ENCODE peak calls at places on chromosomes 2 and 18, in seven cellular contexts. One of them, this sample, is unnamed.

GRCh38 chr2:75076088-75076487 is 117.6 kb downstream of the POLE4 start:
- DNase-seq in pons: peak
- DNase-seq in CD8-positive, alpha-beta memory T cell: no peak
- DNase-seq in OCI-LY7: no peak
- DNase-seq in omental fat pad: no peak
- DNase-seq in mesendoderm: no peak
- DNase-seq in iris pigment epithelial cell: no peak
- DNase-seq in this sample: no peak

GRCh38 chr2:241296767-241297166 is 18.7 kb downstream of the HDLBP start:
- DNase-seq in pons: no peak
- DNase-seq in CD8-positive, alpha-beta memory T cell: no peak
- DNase-seq in OCI-LY7: no peak
- DNase-seq in omental fat pad: no peak
- DNase-seq in mesendoderm: no peak
- DNase-seq in iris pigment epithelial cell: no peak
- DNase-seq in this sample: no peak

GRCh38 chr2:150644298-150645067 is 157.0 kb upstream of the RND3 start:
- DNase-seq in pons: no peak
- DNase-seq in CD8-positive, alpha-beta memory T cell: no peak
- DNase-seq in OCI-LY7: no peak
- DNase-seq in omental fat pad: no peak
- DNase-seq in mesendoderm: no peak
- DNase-seq in iris pigment epithelial cell: peak
- DNase-seq in this sample: no peak

GRCh38 chr2:113370478-113371091 is 66.9 kb upstream of the ZNG1B start:
- DNase-seq in pons: peak
- DNase-seq in CD8-positive, alpha-beta memory T cell: peak
- DNase-seq in OCI-LY7: peak
- DNase-seq in omental fat pad: no peak
- DNase-seq in mesendoderm: peak
- DNase-seq in iris pigment epithelial cell: peak
- DNase-seq in this sample: peak

GRCh38 chr2:237353207-237353606 is 60.8 kb downstream of the COL6A3 start:
- DNase-seq in pons: no peak
- DNase-seq in CD8-positive, alpha-beta memory T cell: no peak
- DNase-seq in OCI-LY7: no peak
- DNase-seq in omental fat pad: no peak
- DNase-seq in mesendoderm: no peak
- DNase-seq in iris pigment epithelial cell: no peak
- DNase-seq in this sample: no peak

GRCh38 chr2:182372661-182373060 is 54.2 kb downstream of the PDE1A start:
- DNase-seq in pons: no peak
- DNase-seq in CD8-positive, alpha-beta memory T cell: no peak
- DNase-seq in OCI-LY7: no peak
- DNase-seq in omental fat pad: no peak
- DNase-seq in mesendoderm: peak
- DNase-seq in iris pigment epithelial cell: peak
- DNase-seq in this sample: no peak

GRCh38 chr2:8193686-8194615 is 487.9 kb upstream of the ID2 start:
- DNase-seq in pons: peak
- DNase-seq in CD8-positive, alpha-beta memory T cell: no peak
- DNase-seq in OCI-LY7: no peak
- DNase-seq in omental fat pad: no peak
- DNase-seq in mesendoderm: peak
- DNase-seq in iris pigment epithelial cell: no peak
- DNase-seq in this sample: no peak

GRCh38 chr2:137644689-137645088 is 319.6 kb upstream of the HNMT start:
- DNase-seq in pons: no peak
- DNase-seq in CD8-positive, alpha-beta memory T cell: no peak
- DNase-seq in OCI-LY7: no peak
- DNase-seq in omental fat pad: no peak
- DNase-seq in mesendoderm: no peak
- DNase-seq in iris pigment epithelial cell: no peak
- DNase-seq in this sample: no peak

GRCh38 chr2:127095784-127096183 is 11.2 kb downstream of the BIN1 start:
- DNase-seq in pons: no peak
- DNase-seq in CD8-positive, alpha-beta memory T cell: no peak
- DNase-seq in OCI-LY7: no peak
- DNase-seq in omental fat pad: no peak
- DNase-seq in mesendoderm: no peak
- DNase-seq in iris pigment epithelial cell: no peak
- DNase-seq in this sample: no peak

GRCh38 chr2:169069341-169069740 is at the start of gene DHRS9:
- DNase-seq in pons: no peak
- DNase-seq in CD8-positive, alpha-beta memory T cell: no peak
- DNase-seq in OCI-LY7: no peak
- DNase-seq in omental fat pad: no peak
- DNase-seq in mesendoderm: peak
- DNase-seq in iris pigment epithelial cell: peak
- DNase-seq in this sample: no peak

GRCh38 chr18:23612434-23613090 is 26.3 kb upstream of the NPC1 start:
- DNase-seq in pons: no peak
- DNase-seq in CD8-positive, alpha-beta memory T cell: no peak
- DNase-seq in OCI-LY7: no peak
- DNase-seq in omental fat pad: no peak
- DNase-seq in mesendoderm: no peak
- DNase-seq in iris pigment epithelial cell: no peak
- DNase-seq in this sample: no peak

GRCh38 chr2:136281281-136282117 is 163.6 kb upstream of the CXCR4 start:
- DNase-seq in pons: no peak
- DNase-seq in CD8-positive, alpha-beta memory T cell: peak
- DNase-seq in OCI-LY7: no peak
- DNase-seq in omental fat pad: no peak
- DNase-seq in mesendoderm: peak
- DNase-seq in iris pigment epithelial cell: no peak
- DNase-seq in this sample: peak

GRCh38 chr2:10123281-10123680 is 742 bp downstream of the RRM2 start:
- DNase-seq in pons: no peak
- DNase-seq in CD8-positive, alpha-beta memory T cell: no peak
- DNase-seq in OCI-LY7: peak
- DNase-seq in omental fat pad: no peak
- DNase-seq in mesendoderm: no peak
- DNase-seq in iris pigment epithelial cell: no peak
- DNase-seq in this sample: no peak

GRCh38 chr2:108169982-108170625 is 69.7 kb upstream of the SULT1C3 start:
- DNase-seq in pons: peak
- DNase-seq in CD8-positive, alpha-beta memory T cell: no peak
- DNase-seq in OCI-LY7: peak
- DNase-seq in omental fat pad: no peak
- DNase-seq in mesendoderm: peak
- DNase-seq in iris pigment epithelial cell: peak
- DNase-seq in this sample: no peak

GRCh38 chr2:206586609-206587008 is 55.7 kb upstream of the FAM237A start:
- DNase-seq in pons: no peak
- DNase-seq in CD8-positive, alpha-beta memory T cell: no peak
- DNase-seq in OCI-LY7: no peak
- DNase-seq in omental fat pad: no peak
- DNase-seq in mesendoderm: no peak
- DNase-seq in iris pigment epithelial cell: no peak
- DNase-seq in this sample: no peak

GRCh38 chr2:117952237-117952636 is 61.6 kb downstream of the CCDC93 start:
- DNase-seq in pons: no peak
- DNase-seq in CD8-positive, alpha-beta memory T cell: no peak
- DNase-seq in OCI-LY7: no peak
- DNase-seq in omental fat pad: no peak
- DNase-seq in mesendoderm: no peak
- DNase-seq in iris pigment epithelial cell: no peak
- DNase-seq in this sample: no peak

GRCh38 chr2:202317080-202317859 is 51.7 kb downstream of the NOP58 start:
- DNase-seq in pons: peak
- DNase-seq in CD8-positive, alpha-beta memory T cell: no peak
- DNase-seq in OCI-LY7: no peak
- DNase-seq in omental fat pad: no peak
- DNase-seq in mesendoderm: peak
- DNase-seq in iris pigment epithelial cell: peak
- DNase-seq in this sample: no peak

GRCh38 chr2:23940976-23941605 is 828 bp downstream of the UBXN2A start:
- DNase-seq in pons: peak
- DNase-seq in CD8-positive, alpha-beta memory T cell: no peak
- DNase-seq in OCI-LY7: peak
- DNase-seq in omental fat pad: no peak
- DNase-seq in mesendoderm: no peak
- DNase-seq in iris pigment epithelial cell: peak
- DNase-seq in this sample: no peak

GRCh38 chr2:220182790-220183189 is 555.4 kb downstream of the SLC4A3 start:
- DNase-seq in pons: no peak
- DNase-seq in CD8-positive, alpha-beta memory T cell: no peak
- DNase-seq in OCI-LY7: no peak
- DNase-seq in omental fat pad: no peak
- DNase-seq in mesendoderm: no peak
- DNase-seq in iris pigment epithelial cell: no peak
- DNase-seq in this sample: no peak

GRCh38 chr2:177554365-177554764 is 161.8 kb downstream of the AGPS start:
- DNase-seq in pons: no peak
- DNase-seq in CD8-positive, alpha-beta memory T cell: no peak
- DNase-seq in OCI-LY7: no peak
- DNase-seq in omental fat pad: no peak
- DNase-seq in mesendoderm: no peak
- DNase-seq in iris pigment epithelial cell: peak
- DNase-seq in this sample: no peak